ENCODE peak calls at places on chromosomes 1 and 21, in seven cellular contexts. D, V, K, U, E, R and C are unnamed samples.

GRCh38 chr1:117757668-117758067 is 151.8 kb downstream of the TENT5C start:
- DNase-seq in D (no peak), V (no peak), K (no peak), U (no peak), E (no peak), R (no peak), C (no peak)

GRCh38 chr1:39412892-39413291 is 78.5 kb upstream of the BMP8A start:
- DNase-seq in D (no peak), V (no peak), K (no peak), U (no peak), E (no peak), R (no peak), C (no peak)

GRCh38 chr1:60386259-60386658 is 312.7 kb upstream of the C1orf87 start:
- DNase-seq in D (no peak), V (no peak), K (no peak), U (no peak), E (no peak), R (no peak), C (no peak)

GRCh38 chr1:209557216-209557615 is 26.3 kb upstream of the CAMK1G start:
- DNase-seq in D (no peak), V (no peak), K (no peak), U (no peak), E (no peak), R (no peak), C (no peak)

GRCh38 chr1:29806646-29807319 is 570.5 kb downstream of the PTPRU start:
- DNase-seq in D (no peak), V (no peak), K (peak), U (no peak), E (no peak), R (no peak), C (no peak)

GRCh38 chr1:180805316-180805715 is 107.4 kb upstream of the KIAA1614 start:
- DNase-seq in D (no peak), V (no peak), K (no peak), U (no peak), E (peak), R (no peak), C (no peak)

GRCh38 chr1:44433209-44433608 is 28.2 kb downstream of the RNF220 start:
- DNase-seq in D (no peak), V (peak), K (no peak), U (no peak), E (no peak), R (no peak), C (no peak)

GRCh38 chr1:38029081-38029681 is 16.6 kb downstream of the UTP11 start:
- DNase-seq in D (peak), V (peak), K (peak), U (no peak), E (no peak), R (no peak), C (no peak)

DNA sequence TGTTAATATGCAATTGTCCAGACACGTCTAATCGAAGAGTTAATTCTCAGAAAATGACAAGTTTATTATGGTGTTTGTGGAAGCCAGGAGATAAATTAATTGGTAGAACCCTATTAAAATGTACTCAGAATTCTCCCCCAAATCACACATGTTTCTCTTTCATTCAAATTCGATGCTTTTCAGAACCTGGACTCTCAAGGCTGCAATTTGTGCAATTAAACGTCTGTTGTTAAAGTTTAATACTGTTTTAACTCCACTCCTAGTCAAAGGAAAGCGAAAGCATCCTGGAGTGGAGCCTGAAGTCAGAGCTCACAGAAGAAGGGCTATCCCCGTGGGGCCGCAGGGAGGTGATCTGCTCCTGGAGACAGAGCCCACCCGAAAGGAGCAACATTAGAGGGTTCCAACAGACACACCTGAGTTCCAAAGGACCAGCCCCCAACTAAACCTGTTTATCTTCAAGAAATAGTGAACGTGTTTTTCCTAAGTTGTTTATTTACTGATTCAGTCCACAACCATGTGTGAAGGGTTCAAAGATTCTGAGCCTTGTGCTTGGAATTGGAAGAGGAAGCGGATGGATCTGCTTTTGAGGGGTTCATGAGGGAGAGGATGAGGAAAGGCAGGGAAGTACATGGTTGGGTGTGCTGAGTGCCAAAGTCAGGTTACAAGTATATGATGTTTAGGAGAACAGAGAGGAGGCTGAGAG is 68.0 kb upstream of the AKT3 start:
- DNase-seq in D (no peak), V (no peak), K (no peak), U (no peak), E (no peak), R (no peak), C (no peak)
- TF ChIP-seq YY1 in D (no peak), V (no peak), K (no peak), U (no peak), E (no peak), R (no peak), C (no peak)

GRCh38 chr1:40980453-40981121 is 1.1 kb downstream of the CTPS1 start:
- DNase-seq in D (no peak), V (peak), K (peak), U (no peak), E (no peak), R (no peak), C (no peak)
- TF ChIP-seq YY1 in D (no peak), V (no peak), K (no peak), U (no peak), E (no peak), R (no peak), C (no peak)

GRCh38 chr1:109160054-109160840 is 46.3 kb downstream of the ELAPOR1 start:
- DNase-seq in D (no peak), V (peak), K (no peak), U (no peak), E (no peak), R (no peak), C (no peak)

GRCh38 chr1:109164538-109164937 is 49.2 kb upstream of the SARS1 start:
- DNase-seq in D (no peak), V (no peak), K (no peak), U (no peak), E (no peak), R (no peak), C (no peak)

GRCh38 chr1:109161836-109162606 is 48.1 kb downstream of the ELAPOR1 start:
- DNase-seq in D (no peak), V (no peak), K (no peak), U (no peak), E (peak), R (no peak), C (no peak)

GRCh38 chr1:109162626-109163025 is 48.7 kb downstream of the ELAPOR1 start:
- DNase-seq in D (no peak), V (no peak), K (no peak), U (no peak), E (peak), R (no peak), C (no peak)

GRCh38 chr1:109163549-109163948 is 49.6 kb downstream of the ELAPOR1 start:
- DNase-seq in D (no peak), V (no peak), K (no peak), U (no peak), E (peak), R (no peak), C (no peak)
- TF ChIP-seq YY1 in D (no peak), V (no peak), K (no peak), U (no peak), E (no peak), R (no peak), C (no peak)

DNA sequence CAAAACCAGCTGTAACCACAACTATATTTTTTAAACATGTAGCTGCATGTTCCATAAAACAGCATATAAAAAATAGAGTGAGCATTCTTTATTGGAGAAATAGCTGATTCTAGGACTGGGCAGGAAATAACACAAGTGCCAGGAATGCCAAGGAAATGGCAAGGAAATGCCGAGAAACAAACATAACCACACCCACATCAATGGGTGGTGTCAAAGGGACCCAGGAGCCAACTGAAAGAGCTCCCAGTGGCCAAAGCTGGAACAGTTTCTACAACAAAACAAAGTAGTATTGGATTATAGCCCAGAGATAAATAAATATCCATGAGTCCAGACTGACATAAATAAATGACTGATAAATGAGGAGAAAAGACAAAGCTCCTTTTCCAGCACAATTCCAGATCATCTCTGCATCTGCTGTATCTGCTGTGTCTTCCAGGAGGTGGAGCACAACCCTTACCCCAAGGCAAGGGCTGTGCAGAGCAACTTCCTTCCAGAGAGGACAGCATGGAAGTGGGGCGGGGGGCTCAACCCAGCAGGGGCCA is 28.1 kb downstream of the ADARB1 start:
- DNase-seq in D (no peak), V (no peak), K (no peak), U (no peak), E (no peak), R (no peak), C (peak)
- TF ChIP-seq YY1 in D (no peak), V (no peak), K (no peak), U (no peak), E (no peak), R (no peak), C (no peak)

DNA sequence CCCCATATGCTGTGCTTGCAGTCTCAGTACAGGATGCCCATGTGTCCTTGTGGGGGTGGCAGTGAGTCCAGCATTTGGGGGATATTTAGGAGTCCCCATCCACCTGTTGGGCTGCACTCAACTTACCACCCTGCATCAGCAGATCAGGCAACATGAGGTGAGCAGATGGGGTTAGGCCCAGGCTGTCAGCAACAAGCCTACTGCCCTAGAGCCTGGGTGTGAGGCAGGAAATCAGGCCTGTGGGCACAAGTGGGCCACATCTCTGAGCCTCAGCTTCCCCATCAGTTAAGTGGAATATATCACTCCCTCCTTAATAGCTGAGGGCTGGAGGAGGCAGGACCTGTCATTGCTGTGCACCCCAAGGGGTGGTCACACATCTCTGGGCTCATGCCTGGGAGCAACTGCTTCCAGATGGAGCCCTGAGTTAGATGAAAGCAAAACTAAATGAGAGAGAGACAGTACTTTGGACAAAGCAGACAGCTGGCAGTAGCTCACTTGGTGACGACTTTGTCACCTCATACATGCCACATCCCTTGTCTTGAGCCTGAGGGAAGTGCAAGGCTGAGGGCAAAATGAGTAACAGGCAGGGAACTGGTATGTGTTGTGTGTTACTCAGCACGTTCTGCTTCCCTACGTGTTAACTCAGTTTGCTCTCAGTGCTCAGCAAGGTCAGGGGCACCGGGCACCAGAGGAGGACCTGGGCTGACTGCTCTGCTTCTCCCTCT is 48.4 kb downstream of the TRIM11 start:
- DNase-seq in D (no peak), V (no peak), K (no peak), U (no peak), E (no peak), R (no peak), C (no peak)
- TF ChIP-seq YY1 in D (no peak), V (no peak), K (no peak), U (no peak), E (no peak), R (no peak), C (no peak)

DNA sequence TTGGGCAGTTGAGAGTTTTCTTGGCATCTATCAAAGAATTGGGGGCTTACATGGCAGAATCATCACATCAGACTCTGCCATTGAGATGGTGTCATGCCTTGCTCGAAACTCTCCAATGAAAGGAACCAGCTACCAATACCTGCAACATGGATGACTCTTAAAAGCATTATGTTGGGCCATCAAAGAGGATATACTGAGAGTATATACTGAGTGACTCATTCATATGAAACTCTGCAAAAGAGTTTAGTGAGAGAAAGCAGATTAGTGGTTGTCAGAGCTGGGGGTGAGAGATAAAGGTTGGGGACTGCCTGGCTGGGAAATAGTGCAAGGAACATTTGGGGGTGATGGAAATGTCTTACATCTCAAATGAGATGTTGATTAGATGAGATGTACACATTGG is 14.7 kb upstream of the HMGB4 start:
- DNase-seq in D (no peak), V (no peak), K (no peak), U (no peak), E (no peak), R (no peak), C (no peak)
- TF ChIP-seq YY1 in D (no peak), V (no peak), K (no peak), U (no peak), E (no peak), R (no peak), C (no peak)

DNA sequence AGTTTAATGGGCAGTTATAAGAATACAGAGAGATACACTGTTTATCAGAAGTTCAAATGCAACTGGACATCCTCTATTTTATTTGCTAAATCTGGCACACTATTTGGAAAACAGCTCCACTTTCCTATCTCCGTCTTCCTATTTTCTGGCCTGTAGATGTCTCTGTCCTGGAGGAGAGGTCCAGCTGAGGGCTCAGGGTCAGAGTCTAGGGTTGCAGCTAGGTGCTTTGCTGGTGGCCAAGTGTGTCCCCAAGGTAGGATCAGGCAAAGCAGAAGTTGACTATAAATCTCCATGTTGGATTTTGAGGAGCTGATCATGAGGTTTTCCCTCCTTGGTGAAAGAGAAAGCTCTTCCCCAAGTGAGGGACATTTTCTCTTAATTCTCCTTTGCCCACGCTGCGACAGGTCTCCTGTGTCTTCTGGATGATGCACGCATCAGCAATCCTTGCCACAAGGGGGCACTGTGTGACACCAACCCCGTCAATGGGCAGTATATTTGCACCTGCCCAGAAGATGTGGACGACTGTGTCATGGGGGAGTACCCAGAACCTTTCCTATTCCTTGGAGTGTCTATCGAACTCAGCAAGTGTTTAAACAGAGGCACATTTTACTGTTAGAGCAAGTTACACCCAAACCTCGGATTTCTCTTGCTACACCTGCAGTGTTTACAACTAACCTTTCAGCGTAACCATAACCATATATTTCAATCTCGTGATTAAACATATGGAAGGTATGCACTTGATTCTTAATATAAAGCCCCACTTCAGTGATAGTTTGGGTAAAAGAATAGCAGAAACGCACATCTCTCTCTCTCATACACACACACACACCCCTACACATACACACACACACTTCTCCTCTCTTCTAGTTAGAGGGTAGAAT is 10.2 kb downstream of the ADAM30 start:
- DNase-seq in D (peak), V (peak), K (peak), U (no peak), E (no peak), R (peak), C (peak)
- TF ChIP-seq YY1 in D (no peak), V (no peak), K (no peak), U (no peak), E (no peak), R (no peak), C (no peak)

GRCh38 chr1:26284597-26285351 is 4.9 kb downstream of the SH3BGRL3 start:
- DNase-seq in D (no peak), V (peak), K (peak), U (no peak), E (no peak), R (peak), C (peak)
- TF ChIP-seq YY1 in D (no peak), V (no peak), K (no peak), U (no peak), E (peak), R (no peak), C (no peak)

GRCh38 chr1:204738506-204738905 is 53.0 kb upstream of the LRRN2 start:
- DNase-seq in D (no peak), V (no peak), K (no peak), U (no peak), E (no peak), R (no peak), C (no peak)

GRCh38 chr1:204733869-204734596 is 48.5 kb upstream of the LRRN2 start:
- DNase-seq in D (no peak), V (no peak), K (no peak), U (no peak), E (no peak), R (no peak), C (no peak)

GRCh38 chr1:204740354-204740753 is 54.8 kb upstream of the LRRN2 start:
- DNase-seq in D (no peak), V (no peak), K (no peak), U (no peak), E (no peak), R (no peak), C (no peak)

GRCh38 chr1:204735042-204735441 is 49.5 kb upstream of the LRRN2 start:
- DNase-seq in D (no peak), V (no peak), K (no peak), U (no peak), E (no peak), R (no peak), C (no peak)

GRCh38 chr1:204736861-204737260 is 51.3 kb upstream of the LRRN2 start:
- DNase-seq in D (no peak), V (no peak), K (no peak), U (no peak), E (no peak), R (no peak), C (no peak)
- TF ChIP-seq YY1 in D (no peak), V (no peak), K (no peak), U (no peak), E (no peak), R (no peak), C (no peak)

DNA sequence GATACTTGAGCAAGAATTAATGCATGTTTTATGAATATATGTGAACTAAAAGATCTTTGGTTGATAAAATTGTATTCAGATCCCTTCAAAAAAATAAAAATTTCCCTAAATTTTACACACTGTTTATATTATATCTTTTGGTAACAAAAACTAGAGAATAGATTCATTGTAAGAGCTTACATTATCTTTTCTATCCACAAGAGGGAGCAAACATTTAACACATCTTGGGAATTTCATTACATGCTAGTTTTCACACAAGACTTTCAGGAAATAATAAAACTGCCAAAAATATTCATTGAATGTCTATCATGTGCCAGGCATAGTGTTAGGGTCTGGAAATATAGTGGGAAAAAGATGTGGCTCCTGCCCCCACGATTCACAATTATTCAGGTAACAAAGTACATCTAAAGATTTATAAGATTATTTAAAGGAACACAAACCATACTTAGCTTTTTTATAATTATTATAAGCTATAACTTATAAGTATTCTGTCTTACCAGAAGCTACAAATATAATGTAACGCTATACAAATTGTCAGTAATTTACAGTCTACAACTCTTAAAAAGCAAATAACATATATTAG is 30.6 kb downstream of the FAF1 start:
- DNase-seq in D (peak), V (peak), K (peak), U (no peak), E (no peak), R (peak), C (peak)
- TF ChIP-seq YY1 in D (no peak), V (no peak), K (no peak), U (no peak), E (no peak), R (no peak), C (no peak)